ENCODE peak calls at places on chromosomes 13 and 19, in five cellular contexts. W, J, K, G and T are unnamed samples.

GRCh38 chr13:53254495-53254894 is 225.9 kb downstream of the OLFM4 start:
- DNase-seq in W (no peak), K (no peak), G (no peak), J (no peak), T (no peak)

GRCh38 chr13:44870456-44870929 is 118.8 kb downstream of the NUFIP1 start:
- DNase-seq in W (no peak), K (no peak), G (no peak), J (no peak), T (no peak)

GRCh38 chr13:72523049-72523448 is 204.4 kb downstream of the MZT1 start:
- DNase-seq in J (no peak), K (no peak), W (no peak), G (no peak), T (no peak)

GRCh38 chr19:5772416-5772815 is 12.1 kb downstream of the PRR22 start:
- DNase-seq in K (no peak), G (no peak), W (no peak), J (no peak), T (no peak)

GRCh38 chr19:31402529-31402928 is 53.3 kb upstream of the TSHZ3 start:
- DNase-seq in K (no peak), J (no peak), W (no peak), G (no peak), T (no peak)

GRCh38 chr13:32824671-32825070 is 191.6 kb upstream of the KL start:
- DNase-seq in K (peak; percentile 37), G (no peak), J (no peak), W (no peak), T (no peak)

GRCh38 chr13:66313408-66313807 is 916.7 kb downstream of the PCDH9 start:
- DNase-seq in W (no peak), G (no peak), J (no peak), K (no peak), T (no peak)

GRCh38 chr13:24361138-24361537 is 51.8 kb downstream of the C1QTNF9 start:
- DNase-seq in K (no peak), G (no peak), W (no peak), J (no peak), T (no peak)

GRCh38 chr13:35887028-35887666 is 244.0 kb downstream of the DCLK1 start:
- DNase-seq in G (no peak), J (no peak), W (no peak), K (no peak), T (no peak)

GRCh38 chr19:1401889-1402217 is 511 bp upstream of the GAMT start:
- DNase-seq in K (no peak), G (no peak), W (no peak), J (no peak), T (no peak)

GRCh38 chr13:87777395-87777794 is 106.2 kb downstream of the SLITRK5 start:
- DNase-seq in K (no peak), J (no peak), G (no peak), W (no peak), T (no peak)

GRCh38 chr19:57192064-57192395 is 730 bp downstream of the ZNF264 start:
- DNase-seq in K (no peak), J (no peak), W (no peak), G (no peak), T (no peak)
- H3K9me3 ChIP-seq in K (no peaks in the 10 kb centered on the region), J (peaks cover 17% of the 10 kb centered on the region), W (no peaks in the 10 kb centered on the region), G (peaks cover 26% of the 10 kb centered on the region), T (peaks cover 8% of the 10 kb centered on the region)

GRCh38 chr19:36527873-36528193 is 238 bp downstream of the ZNF260 start:
- DNase-seq in W (no peak), K (no peak), J (no peak), G (no peak), T (no peak)

GRCh38 chr19:36524617-36525016 is 3.5 kb downstream of the ZNF260 start:
- DNase-seq in K (no peak), J (no peak), G (no peak), W (no peak), T (no peak)

GRCh38 chr19:36528194-36528920 is at the start of gene ZNF260:
- DNase-seq in W (peak; percentile 88), G (peak; percentile 97), J (peak; percentile 82), K (peak; percentile 98), T (peak; percentile 77)

GRCh38 chr19:36526581-36526980 is 1.5 kb downstream of the ZNF260 start:
- DNase-seq in W (no peak), K (no peak), G (no peak), J (no peak), T (no peak)

GRCh38 chr19:36528921-36529518 is 949 bp upstream of the ZNF260 start:
- DNase-seq in W (no peak), J (no peak), K (no peak), G (peak; percentile 20), T (peak; percentile 17)
- H3K9me3 ChIP-seq in W (peaks cover 34% of the 10 kb centered on the region), J (peaks cover 38% of the 10 kb centered on the region), K (peaks cover 17% of the 10 kb centered on the region), G (no peaks in the 10 kb centered on the region), T (peaks cover 15% of the 10 kb centered on the region)

DNA sequence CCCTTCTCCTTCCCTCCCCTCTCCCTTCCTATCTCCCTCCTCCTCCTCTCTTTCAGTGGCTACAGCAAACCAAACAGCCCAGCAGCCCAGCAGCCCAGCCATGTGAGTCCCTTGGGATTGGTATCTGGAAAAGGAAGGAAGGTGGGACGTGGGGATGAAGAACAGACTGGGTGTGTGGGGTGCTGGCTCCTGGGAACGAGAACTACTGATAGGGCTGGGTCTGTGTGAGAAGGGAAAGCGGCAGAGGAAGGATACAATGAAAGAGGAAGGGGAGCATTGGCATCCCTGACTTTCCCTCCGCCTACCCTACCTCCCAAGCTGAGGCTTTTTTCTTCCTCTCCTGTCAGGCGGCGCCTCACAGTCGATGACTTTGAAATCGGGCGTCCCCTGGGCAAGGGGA is 863 bp downstream of the AURKC start:
- DNase-seq in K (peak; percentile 62), G (no peak), J (no peak), W (no peak), T (no peak)
- H3K9me3 ChIP-seq in K (no peaks in the 10 kb centered on the region), G (no peaks in the 10 kb centered on the region), J (no peaks in the 10 kb centered on the region), W (no peaks in the 10 kb centered on the region), T (no peaks in the 10 kb centered on the region)

GRCh38 chr13:18956473-18957078 is 225.0 kb downstream of the TUBA3C start:
- DNase-seq in K (no peak), W (no peak), J (no peak), G (no peak), T (no peak)

GRCh38 chr13:18961383-18962117 is 220.1 kb downstream of the TUBA3C start:
- DNase-seq in W (no peak), J (no peak), G (no peak), K (no peak), T (no peak)

GRCh38 chr13:18959996-18960395 is 221.6 kb downstream of the TUBA3C start:
- DNase-seq in K (no peak), J (no peak), W (no peak), G (no peak), T (no peak)

GRCh38 chr13:18960637-18961227 is 220.9 kb downstream of the TUBA3C start:
- DNase-seq in J (no peak), G (no peak), K (no peak), W (no peak), T (no peak)

GRCh38 chr13:18959229-18959628 is 222.4 kb downstream of the TUBA3C start:
- DNase-seq in G (no peak), W (no peak), J (no peak), K (no peak), T (no peak)
- H3K9me3 ChIP-seq in G (peaks cover 13% of the 10 kb centered on the region), W (no peaks in the 10 kb centered on the region), J (peaks cover 8% of the 10 kb centered on the region), K (peaks cover 13% of the 10 kb centered on the region), T (no peaks in the 10 kb centered on the region)

GRCh38 chr19:51938936-51939335 is 11.7 kb downstream of the ZNF613 start:
- DNase-seq in W (no peak), J (no peak), K (no peak), G (no peak), T (no peak)
- H3K9me3 ChIP-seq in W (peaks cover 95% of the 10 kb centered on the region), J (peaks cover 85% of the 10 kb centered on the region), K (peaks cover 83% of the 10 kb centered on the region), G (peaks cover 14% of the 10 kb centered on the region), T (peaks cover 41% of the 10 kb centered on the region)

DNA sequence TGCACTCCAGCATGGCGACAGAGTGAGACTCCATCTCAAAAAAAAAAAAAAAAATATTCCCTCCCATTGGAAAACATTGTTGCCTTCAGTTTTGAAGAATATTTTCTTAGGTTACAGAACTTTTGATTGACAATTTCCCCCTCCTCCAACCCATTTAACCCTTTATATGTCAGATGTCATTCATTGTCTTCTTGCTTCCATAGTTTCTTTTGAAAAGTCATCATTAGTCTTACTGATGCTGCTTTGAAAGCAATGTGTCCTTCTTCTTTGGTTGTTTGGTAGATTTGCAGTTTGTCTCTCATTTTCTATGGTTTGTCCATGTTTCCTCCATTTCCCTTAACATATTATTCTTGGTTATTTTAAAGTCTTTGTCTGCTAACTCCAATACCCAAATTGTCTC is 25.4 kb downstream of the ZNF558 start:
- DNase-seq in G (no peak), K (no peak), W (no peak), J (no peak), T (no peak)
- H3K9me3 ChIP-seq in G (peaks cover 26% of the 10 kb centered on the region), K (peaks cover 89% of the 10 kb centered on the region), W (peaks cover 93% of the 10 kb centered on the region), J (peaks cover 73% of the 10 kb centered on the region), T (peaks cover 37% of the 10 kb centered on the region)

GRCh38 chr19:54691582-54692293 is 29.0 kb downstream of the LILRB4 start:
- DNase-seq in W (no peak), J (no peak), K (no peak), G (no peak), T (no peak)
- H3K9me3 ChIP-seq in W (no peaks in the 10 kb centered on the region), J (no peaks in the 10 kb centered on the region), K (no peaks in the 10 kb centered on the region), G (no peaks in the 10 kb centered on the region), T (no peaks in the 10 kb centered on the region)

GRCh38 chr19:57776764-57777296 is 7.4 kb downstream of the ZNF586 start:
- DNase-seq in G (no peak), K (no peak), J (no peak), W (no peak), T (no peak)
- H3K9me3 ChIP-seq in G (no peaks in the 10 kb centered on the region), K (peaks cover 29% of the 10 kb centered on the region), J (peaks cover 96% of the 10 kb centered on the region), W (peaks cover 78% of the 10 kb centered on the region), T (peaks cover 82% of the 10 kb centered on the region)

DNA sequence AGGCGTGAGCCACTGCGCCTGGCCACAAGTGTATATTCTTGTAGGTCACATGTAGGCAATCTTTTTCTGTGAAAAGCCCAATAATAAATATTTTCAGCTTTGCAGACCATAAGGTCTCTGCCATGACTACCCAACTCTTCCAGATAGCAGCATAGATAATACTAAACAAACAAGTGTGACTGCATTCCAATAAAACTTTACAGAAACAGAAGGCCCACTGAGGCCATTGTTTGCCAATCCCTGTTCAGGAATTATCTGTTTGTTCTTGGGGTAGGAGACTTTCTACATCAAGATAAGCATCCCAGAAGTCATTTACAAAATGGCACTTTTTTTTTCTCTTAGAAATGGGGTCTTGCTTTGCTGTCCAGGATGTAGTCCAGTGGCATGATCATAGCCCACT is 2.8 kb upstream of the ZNF329 start:
- DNase-seq in G (no peak), K (no peak), W (no peak), J (no peak), T (no peak)
- H3K9me3 ChIP-seq in G (peaks cover 6% of the 10 kb centered on the region), K (no peaks in the 10 kb centered on the region), W (no peaks in the 10 kb centered on the region), J (no peaks in the 10 kb centered on the region), T (no peaks in the 10 kb centered on the region)

DNA sequence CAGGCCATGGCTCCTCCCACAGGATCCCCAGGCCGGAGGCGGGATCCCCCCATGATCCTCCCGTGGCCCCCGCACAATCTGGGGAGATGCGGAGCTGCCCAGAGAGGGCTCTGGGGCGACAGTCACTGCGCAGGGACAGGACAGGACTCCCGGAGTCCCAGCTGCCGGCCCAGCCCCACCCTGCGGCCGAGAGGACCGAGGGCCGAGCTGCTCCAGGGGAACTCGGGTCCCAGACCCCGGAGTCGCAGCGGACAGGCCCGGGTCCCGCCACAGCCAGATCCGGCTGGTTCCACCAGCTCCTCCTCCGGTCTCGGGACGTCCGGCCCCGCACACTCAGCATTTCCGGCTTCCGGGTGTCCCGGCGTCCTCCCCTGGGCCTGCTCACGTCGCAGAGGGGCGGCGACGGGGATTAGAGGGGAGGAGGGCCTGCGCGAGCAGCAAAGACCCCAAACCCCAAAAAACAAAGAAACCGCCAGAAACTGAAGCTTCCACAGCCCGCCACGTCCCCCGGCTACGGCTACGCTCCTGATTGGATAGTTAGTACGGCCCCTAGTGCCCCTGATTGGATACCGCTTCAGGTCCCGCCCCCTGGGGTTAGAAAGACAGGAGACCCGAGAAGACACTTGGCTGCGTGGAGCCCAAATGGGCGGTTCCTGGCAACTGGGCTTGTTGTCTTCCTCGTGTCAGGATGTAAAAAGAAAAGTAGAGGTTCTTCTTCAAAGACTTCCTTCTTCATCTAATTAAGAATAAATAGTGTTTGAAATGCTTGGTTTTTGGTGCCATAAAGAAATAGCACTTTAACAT is 21.3 kb upstream of the OR10H1 start:
- DNase-seq in J (peak; percentile 92), G (peak; percentile 58), W (peak; percentile 91), K (peak; percentile 99), T (peak; percentile 99)
- H3K9me3 ChIP-seq in J (no peaks in the 10 kb centered on the region), G (peaks cover 17% of the 10 kb centered on the region), W (no peaks in the 10 kb centered on the region), K (no peaks in the 10 kb centered on the region), T (no peaks in the 10 kb centered on the region)